ENCODE peak calls at places on chromosomes 7 and 10, in five cellular contexts. I, K, V, L and P are unnamed samples. For H3K27me3, the result is how much of the 10 kb centered on the place peaks cover.

GRCh38 chr7:110204527-110204926 is 886.4 kb upstream of the LRRN3 start:
- DNase-seq in I (no peak), K (no peak), V (no peak), L (no peak), P (no peak)

GRCh38 chr10:124287791-124288190 is 130.9 kb downstream of the OAT start:
- DNase-seq in I (no peak), K (no peak), V (peak), L (peak), P (peak)

GRCh38 chr10:26739087-26739631 is 41.7 kb downstream of the PDSS1 start:
- DNase-seq in I (no peak), K (no peak), V (no peak), L (no peak), P (no peak)

GRCh38 chr7:92110857-92111256 is 23.4 kb downstream of the CYP51A1 start:
- DNase-seq in I (no peak), K (no peak), V (no peak), L (no peak), P (no peak)

GRCh38 chr7:112112822-112113255 is 93.4 kb downstream of the DOCK4 start:
- DNase-seq in I (no peak), K (no peak), V (no peak), L (peak), P (peak)

GRCh38 chr7:156582591-156583123 is 57.9 kb upstream of the RNF32 start:
- DNase-seq in I (no peak), K (no peak), V (no peak), L (no peak), P (no peak)

GRCh38 chr7:19969859-19970493 is 196.6 kb upstream of the TMEM196 start:
- DNase-seq in I (no peak), K (no peak), V (no peak), L (no peak), P (no peak)

GRCh38 chr10:114271779-114272167 is 32.7 kb downstream of the VWA2 start:
- DNase-seq in I (no peak), K (peak), V (no peak), L (peak), P (no peak)

GRCh38 chr7:127769696-127770400 is 117.9 kb downstream of the SND1 start:
- DNase-seq in I (no peak), K (no peak), V (no peak), L (no peak), P (no peak)

GRCh38 chr7:140260767-140261486 is 84.1 kb upstream of the KDM7A start:
- DNase-seq in I (no peak), K (no peak), V (no peak), L (no peak), P (no peak)

GRCh38 chr10:119642556-119643111 is 8.5 kb upstream of the BAG3 start:
- DNase-seq in I (no peak), K (no peak), V (no peak), L (no peak), P (no peak)

GRCh38 chr7:10973942-10974716 is 457 bp downstream of the PHF14 start:
- DNase-seq in I (peak), K (peak), V (peak), L (peak), P (peak)

GRCh38 chr7:149773446-149774236 is at the start of gene ZNF467:
- DNase-seq in I (peak), K (peak), V (peak), L (peak), P (no peak)

GRCh38 chr10:109895095-109895818 is 28.1 kb downstream of the XPNPEP1 start:
- DNase-seq in I (no peak), K (peak), V (no peak), L (no peak), P (peak)

GRCh38 chr7:99949645-99950228 is 20.3 kb upstream of the GJC3 start:
- DNase-seq in I (no peak), K (no peak), V (no peak), L (no peak), P (no peak)

GRCh38 chr7:3673524-3673923 is 372.5 kb downstream of the SDK1 start:
- DNase-seq in I (peak), K (no peak), V (no peak), L (no peak), P (peak)

GRCh38 chr7:3039787-3040186 is 3.9 kb downstream of the CARD11 start:
- DNase-seq in I (peak), K (no peak), V (no peak), L (no peak), P (no peak)

GRCh38 chr7:106068986-106069385 is 43.1 kb downstream of the SYPL1 start:
- DNase-seq in I (peak), K (no peak), V (no peak), L (no peak), P (no peak)

GRCh38 chr10:98748298-98748697 is 301.6 kb upstream of the HPS1 start:
- DNase-seq in I (peak), K (no peak), V (no peak), L (no peak), P (no peak)

GRCh38 chr10:73218466-73219191 is 28.4 kb downstream of the DNAJC9 start:
- DNase-seq in I (peak), K (no peak), V (no peak), L (no peak), P (no peak)

GRCh38 chr10:91838199-91838598 is 40.0 kb downstream of the TNKS2 start:
- DNase-seq in I (peak), K (no peak), V (no peak), L (no peak), P (no peak)

GRCh38 chr10:110368002-110368401 is 63.3 kb upstream of the SMNDC1 start:
- DNase-seq in I (no peak), K (no peak), V (no peak), L (no peak), P (no peak)

GRCh38 chr10:930415-931325 is 835 bp downstream of the LARP4B start:
- DNase-seq in I (peak), K (peak), V (peak), L (peak), P (no peak)

GRCh38 chr7:122299935-122300606 is 4.5 kb downstream of the FEZF1 start:
- DNase-seq in I (no peak), K (no peak), V (no peak), L (no peak), P (no peak)

GRCh38 chr7:4215176-4215720 is 466.8 kb upstream of the FOXK1 start:
- DNase-seq in I (no peak), K (no peak), V (no peak), L (no peak), P (no peak)

GRCh38 chr10:43982250-43982649 is 333.6 kb upstream of the ZNF32 start:
- DNase-seq in I (no peak), K (no peak), V (no peak), L (no peak), P (no peak)

GRCh38 chr7:157235357-157236018 is 96.8 kb downstream of the UBE3C start:
- DNase-seq in I (no peak), K (no peak), V (no peak), L (no peak), P (no peak)

GRCh38 chr10:132146271-132146671 is 40.5 kb upstream of the DPYSL4 start:
- DNase-seq in I (no peak), K (peak), V (peak), L (no peak), P (no peak)

GRCh38 chr10:19704544-19704943 is 111.7 kb upstream of the PLXDC2 start:
- DNase-seq in I (no peak), K (no peak), V (no peak), L (no peak), P (no peak)

GRCh38 chr10:122407375-122408125 is 33.0 kb downstream of the PLEKHA1 start:
- DNase-seq in I (no peak), K (no peak), V (no peak), L (peak), P (peak)

GRCh38 chr10:79356104-79356503 is 8.8 kb downstream of the PPIF start:
- DNase-seq in I (no peak), K (no peak), V (no peak), L (no peak), P (no peak)

GRCh38 chr10:1609596-1609995 is 127.7 kb downstream of the ADARB2 start:
- DNase-seq in I (no peak), K (no peak), V (no peak), L (no peak), P (no peak)

GRCh38 chr10:77875730-77876129 is 50.8 kb downstream of the DLG5 start:
- DNase-seq in I (no peak), K (no peak), V (no peak), L (no peak), P (no peak)

GRCh38 chr10:125479059-125479458 is 203.9 kb downstream of the TEX36 start:
- DNase-seq in I (no peak), K (no peak), V (no peak), L (no peak), P (no peak)

GRCh38 chr10:6313107-6313895 is 110.6 kb downstream of the PFKFB3 start:
- DNase-seq in I (no peak), K (no peak), V (no peak), L (no peak), P (no peak)

GRCh38 chr10:566241-566885 is 123.1 kb downstream of the DIP2C start:
- DNase-seq in I (no peak), K (no peak), V (no peak), L (no peak), P (no peak)

GRCh38 chr10:99798031-99798430 is 15.6 kb downstream of the ABCC2 start:
- DNase-seq in I (no peak), K (no peak), V (no peak), L (no peak), P (no peak)
- TF ChIP-seq CTCF in I (no peak), K (no peak), V (no peak), L (no peak), P (no peak)

DNA sequence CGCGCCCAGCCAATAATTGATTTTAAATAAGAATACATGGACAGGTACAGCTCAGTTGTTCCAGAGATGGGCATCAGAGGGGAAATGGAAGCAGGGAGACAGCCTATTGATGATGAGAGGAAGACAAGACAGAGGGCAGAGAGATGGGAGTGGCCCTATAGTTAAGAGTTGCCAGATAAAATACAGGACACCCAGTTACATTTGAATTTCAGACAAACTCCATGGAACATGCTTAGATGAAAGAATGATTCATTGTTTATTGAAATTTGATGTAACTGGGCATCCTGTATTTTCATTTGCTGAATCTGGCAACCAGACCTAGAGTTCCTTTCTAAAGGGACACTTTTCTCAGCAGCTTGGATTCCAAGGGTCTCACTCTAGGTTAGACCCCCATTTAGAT is 341.1 kb downstream of the FRMD4A start:
- DNase-seq in I (no peak), K (no peak), V (no peak), L (no peak), P (no peak)
- H3K27ac ChIP-seq in I (peak), K (peak), V (no peak), L (peak), P (no peak)

DNA sequence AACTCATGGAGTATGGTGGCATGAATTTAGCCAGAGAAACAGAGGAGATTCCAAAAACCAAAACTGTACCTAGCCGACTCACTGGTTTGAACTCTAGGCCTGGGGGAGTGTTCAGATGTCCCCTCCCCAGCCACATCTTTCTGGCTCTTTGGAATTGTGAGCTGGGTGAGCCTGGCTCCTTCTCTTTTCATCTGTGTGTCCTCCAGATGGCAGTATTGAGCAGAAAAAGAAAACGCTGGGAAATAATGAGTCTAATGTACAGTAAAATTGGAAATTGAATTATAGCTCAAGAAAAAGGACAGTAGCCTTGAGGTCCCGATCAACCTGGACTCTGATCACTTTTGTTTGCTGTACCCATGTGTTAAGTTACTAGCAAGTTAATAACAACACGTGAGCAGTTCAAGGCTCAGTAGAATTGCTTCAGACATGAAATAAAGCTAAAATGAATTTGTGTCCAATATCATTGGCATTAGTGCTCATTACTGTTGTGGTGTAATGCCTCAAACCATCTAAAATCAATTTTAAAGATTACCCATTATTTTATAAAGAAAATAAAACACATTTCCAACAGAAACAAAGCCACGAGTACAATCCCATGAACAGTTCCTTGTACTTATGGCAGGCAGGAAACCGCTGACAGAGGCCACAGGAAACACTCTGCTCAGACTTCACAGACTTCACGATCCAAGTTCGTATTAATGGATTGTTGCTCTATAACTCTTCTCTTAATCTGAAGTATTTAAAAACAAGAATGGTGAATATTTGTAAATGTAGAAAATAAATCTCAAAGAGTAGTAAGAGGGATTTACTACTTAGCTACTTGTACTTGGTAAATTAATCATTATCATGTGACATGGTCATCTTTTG is 78.1 kb downstream of the SNX10 start:
- DNase-seq in I (peak), K (no peak), V (no peak), L (no peak), P (no peak)
- H3K27me3 ChIP-seq in I (under half), K (under half), V (under half), L (under half), P (under half)

GRCh38 chr10:102595293-102595692 is 49.0 kb upstream of the TRIM8 start:
- DNase-seq in I (no peak), K (no peak), V (no peak), L (no peak), P (peak)
- TF ChIP-seq CTCF in I (no peak), K (no peak), V (no peak), L (no peak), P (peak)

GRCh38 chr10:71584461-71584860 is 135.1 kb downstream of the C10orf105 start:
- DNase-seq in I (no peak), K (no peak), V (no peak), L (no peak), P (no peak)
- H3K27ac ChIP-seq in I (no peak), K (no peak), V (no peak), L (no peak), P (no peak)

DNA sequence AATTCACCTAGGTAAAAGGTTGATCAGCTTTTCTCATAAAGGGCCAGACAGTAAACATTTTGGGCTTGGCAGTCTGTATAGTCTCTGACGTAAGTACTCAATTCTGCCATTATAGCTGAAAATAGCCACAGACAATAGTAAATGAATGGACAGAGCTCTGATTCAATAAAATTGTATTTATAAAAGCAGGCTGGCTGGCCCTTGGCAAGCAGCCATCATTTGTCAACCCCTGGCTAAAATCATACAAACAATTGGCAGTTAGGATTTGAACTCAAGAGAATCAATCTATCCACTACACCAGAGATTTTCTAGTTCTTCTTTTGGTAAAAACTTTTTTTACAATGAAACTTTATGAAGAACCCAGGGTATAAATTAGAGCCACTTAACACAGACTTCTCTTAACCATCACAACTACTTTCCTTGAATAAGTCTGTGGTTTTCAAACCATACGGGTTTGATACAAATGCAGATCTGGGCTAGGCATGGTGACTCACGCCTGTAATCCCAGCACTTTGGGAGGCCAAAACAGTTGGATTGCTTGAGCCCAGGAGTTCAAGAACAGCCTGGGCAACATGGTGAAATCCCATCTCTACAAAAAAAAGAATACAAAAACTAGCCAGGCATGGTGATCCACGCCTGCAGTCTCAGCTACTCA is 124.5 kb downstream of the SLC16A9 start:
- DNase-seq in I (peak), K (no peak), V (no peak), L (no peak), P (peak)
- H3K27me3 ChIP-seq in I (under half), K (under half), V (under half), L (under half), P (under half)

DNA sequence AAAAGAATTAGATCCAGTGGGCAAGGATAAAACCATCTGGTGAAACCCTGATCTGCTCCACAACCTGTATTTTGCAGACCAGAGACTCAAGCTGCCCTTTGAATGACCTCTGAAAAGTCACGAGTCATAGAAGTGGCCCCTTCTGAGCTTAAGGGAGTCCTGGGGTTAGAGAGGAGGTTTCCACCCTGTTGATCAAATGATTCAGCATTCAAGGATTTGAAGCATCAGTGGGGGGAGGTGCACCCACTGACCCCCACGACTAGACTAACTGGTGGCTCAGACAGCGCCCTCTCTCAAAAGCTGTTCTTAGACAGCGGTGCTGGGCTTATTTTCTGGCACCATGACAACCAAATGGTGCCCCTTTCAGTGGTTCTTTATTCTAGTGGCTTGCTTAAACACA is 44.3 kb downstream of the PLCE1 start:
- DNase-seq in I (no peak), K (no peak), V (no peak), L (no peak), P (no peak)
- TF ChIP-seq CTCF in I (no peak), K (no peak), V (no peak), L (no peak), P (no peak)